ENCODE peak calls at places on chromosome 14, in four cellular contexts. X is heart left ventricle, G is lower leg skin, K is A549. H is an unnamed sample.

GRCh38 chr14:32254952-32255679 is 52.0 kb upstream of the RNU6-8 start:
- DNase-seq in X (peak), K (peak), G (peak), H (peak)

GRCh38 chr14:87600236-87600635 is 392.7 kb downstream of the GALC start:
- DNase-seq in G (no peak), K (no peak), X (no peak), H (no peak)

GRCh38 chr14:89678715-89679220 is 261.7 kb upstream of the FOXN3 start:
- DNase-seq in K (no peak), X (no peak), G (no peak), H (no peak)

GRCh38 chr14:55336161-55336560 is 64.9 kb downstream of the FBXO34 start:
- DNase-seq in X (no peak), G (no peak), K (no peak), H (peak)

GRCh38 chr14:68762944-68763831 is 29.7 kb downstream of the ZFP36L1 start:
- DNase-seq in X (peak), G (no peak), K (no peak), H (no peak)

GRCh38 chr14:91892918-91893527 is 25.7 kb upstream of the TC2N start:
- DNase-seq in K (peak), G (no peak), X (no peak), H (peak)

GRCh38 chr14:63460594-63461132 is 82.5 kb downstream of the PPP2R5E start:
- DNase-seq in K (no peak), G (no peak), X (no peak), H (no peak)

GRCh38 chr14:51092965-51093364 is 1.9 kb downstream of the TRIM9 start:
- DNase-seq in K (no peak), X (no peak), G (no peak), H (no peak)

GRCh38 chr14:92649934-92650545 is 98.4 kb downstream of the LGMN start:
- DNase-seq in G (peak), K (no peak), X (peak), H (peak)

GRCh38 chr14:71586131-71586893 is 345.9 kb upstream of the RGS6 start:
- DNase-seq in G (no peak), K (no peak), X (no peak), H (no peak)

GRCh38 chr14:104280902-104281767 is 142.7 kb downstream of the KIF26A start:
- DNase-seq in K (no peak), G (peak), X (peak), H (no peak)

GRCh38 chr14:53963491-53964227 is 7.0 kb upstream of the BMP4 start:
- DNase-seq in K (no peak), G (peak), X (peak), H (no peak)
- TF ChIP-seq CTCF in K (peak), G (no peak), X (peak), H (no peak)

GRCh38 chr14:77270361-77271112 is 469 bp downstream of the NGB start:
- DNase-seq in K (no peak), G (no peak), X (no peak), H (no peak)

GRCh38 chr14:77265561-77266335 is 5.3 kb downstream of the NGB start:
- DNase-seq in X (no peak), K (no peak), G (no peak), H (no peak)

GRCh38 chr14:77268989-77269595 is 1.9 kb downstream of the NGB start:
- DNase-seq in K (no peak), X (no peak), G (no peak), H (peak)

GRCh38 chr14:77266336-77266735 is 4.7 kb downstream of the NGB start:
- DNase-seq in G (no peak), K (no peak), X (no peak), H (no peak)

DNA sequence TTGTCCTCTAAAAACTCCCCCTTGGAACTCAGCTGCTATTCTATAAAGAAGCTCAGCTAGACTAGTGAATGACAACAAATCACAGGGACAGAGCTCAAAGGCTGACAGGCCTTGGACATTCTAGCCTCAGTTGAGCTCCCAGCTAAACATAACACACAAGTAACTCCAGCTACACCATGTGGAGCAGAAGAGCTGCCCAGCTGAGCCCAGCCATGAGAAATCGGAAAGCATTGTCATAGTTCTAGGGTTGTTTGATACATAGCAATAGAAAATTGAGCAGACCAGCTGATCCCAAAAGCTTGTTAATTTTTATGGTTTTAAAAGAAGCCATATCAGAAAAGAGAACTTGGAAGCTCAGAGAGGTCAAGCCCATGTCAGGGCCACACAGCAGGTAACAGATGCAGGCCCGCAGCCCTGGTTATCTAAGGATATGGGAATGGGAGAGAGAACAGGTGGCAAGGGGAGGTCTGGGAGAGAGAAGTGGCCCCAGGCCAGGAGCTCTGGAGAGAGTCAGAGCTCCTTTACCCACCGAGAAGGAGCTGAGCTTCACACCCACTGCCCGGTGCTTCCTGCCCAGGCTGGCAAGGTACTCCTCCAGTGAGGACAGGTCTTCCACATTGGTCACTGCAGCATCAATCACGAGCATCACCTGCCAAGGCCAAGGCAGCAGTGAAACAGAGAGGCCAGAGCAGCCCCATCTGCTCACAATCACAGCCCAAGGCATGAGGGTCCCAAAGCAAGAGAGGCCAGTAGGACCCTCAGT is 2.9 kb downstream of the NGB start:
- DNase-seq in G (no peak), X (no peak), K (no peak), H (no peak)
- TF ChIP-seq CTCF in G (no peak), X (no peak), K (no peak), H (no peak)

GRCh38 chr14:64696355-64696844 is 7.8 kb upstream of the PLEKHG3 start:
- DNase-seq in X (peak), K (no peak), G (peak), H (no peak)

GRCh38 chr14:64692189-64692588 is 12.0 kb upstream of the PLEKHG3 start:
- DNase-seq in K (no peak), G (no peak), X (no peak), H (no peak)

GRCh38 chr14:64693766-64694165 is 10.5 kb upstream of the PLEKHG3 start:
- DNase-seq in K (no peak), X (no peak), G (no peak), H (no peak)

GRCh38 chr14:64692597-64693350 is 11.4 kb upstream of the PLEKHG3 start:
- DNase-seq in X (no peak), G (peak), K (no peak), H (no peak)

DNA sequence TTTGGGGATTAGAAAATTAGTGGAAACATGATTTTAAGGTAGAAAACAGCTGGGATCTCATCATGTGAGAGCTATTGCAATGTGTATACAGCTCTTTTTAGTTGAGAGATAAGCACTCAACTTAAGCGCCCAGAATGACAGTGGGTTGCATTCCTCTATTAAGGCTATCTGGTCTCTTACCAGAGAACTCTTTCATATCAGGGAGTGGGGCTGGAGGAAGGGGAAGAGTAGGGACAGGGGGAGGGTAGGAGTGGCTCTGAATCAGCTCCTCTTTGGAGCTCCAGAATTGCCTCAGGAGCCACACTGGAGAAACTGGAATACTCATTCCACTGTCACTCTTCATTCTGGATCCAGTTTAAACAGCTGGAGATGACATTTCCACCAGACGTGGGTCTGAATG is 9.2 kb upstream of the PLEKHG3 start:
- DNase-seq in G (no peak), X (no peak), K (no peak), H (no peak)
- TF ChIP-seq CTCF in G (no peak), X (no peak), K (no peak), H (no peak)

GRCh38 chr14:82854851-82855250 is 1321.2 kb upstream of the SEL1L start:
- DNase-seq in X (no peak), K (no peak), G (no peak), H (no peak)

GRCh38 chr14:82861321-82861720 is 1327.7 kb upstream of the SEL1L start:
- DNase-seq in K (no peak), G (no peak), X (no peak), H (no peak)

GRCh38 chr14:82854131-82854530 is 1320.5 kb upstream of the SEL1L start:
- DNase-seq in G (no peak), K (no peak), X (no peak), H (no peak)

DNA sequence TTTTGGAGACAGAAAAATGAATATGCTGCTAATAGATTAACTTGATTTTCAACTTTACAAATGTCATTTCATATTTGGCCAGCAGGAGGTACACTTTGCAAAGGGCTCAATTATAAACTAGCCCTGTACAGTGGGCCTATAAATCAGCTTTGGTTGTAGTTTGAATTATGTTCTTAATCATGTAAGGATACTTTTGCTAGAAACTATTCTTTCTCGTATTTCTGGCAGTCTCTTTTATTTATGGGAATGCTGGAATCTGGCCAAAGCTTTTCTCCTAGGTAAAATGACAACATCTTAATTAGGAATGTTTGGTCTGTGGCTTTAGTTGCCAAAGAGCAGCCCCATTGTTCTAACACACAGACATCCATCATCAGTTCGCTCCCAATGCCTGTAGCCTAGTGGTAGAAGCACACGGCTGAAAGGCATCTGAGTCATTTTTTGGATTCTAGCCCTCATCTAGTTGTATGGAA is 1322.3 kb upstream of the SEL1L start:
- DNase-seq in X (no peak), G (no peak), K (no peak), H (peak)
- TF ChIP-seq CTCF in X (peak), G (no peak), K (no peak), H (peak)

DNA sequence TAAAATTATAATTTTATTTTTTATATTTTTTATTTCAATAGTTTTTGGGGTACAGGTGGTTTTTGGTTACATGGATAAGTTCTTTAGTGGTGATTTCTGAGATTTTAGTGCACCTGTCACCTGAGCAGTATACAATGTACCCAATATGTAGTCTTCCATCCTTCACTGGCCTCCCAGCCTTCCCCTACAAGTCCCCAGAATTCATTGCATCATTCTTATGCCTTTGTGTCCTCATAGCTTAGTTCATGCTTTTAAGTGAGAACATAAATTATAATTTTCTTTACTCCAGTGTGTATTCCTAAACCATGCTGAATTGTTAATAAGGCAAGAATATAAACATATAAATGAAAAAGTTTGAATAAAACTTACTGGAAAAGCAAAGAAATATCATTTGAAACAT is 19.1 kb upstream of the NFKBIA start:
- DNase-seq in G (no peak), K (no peak), X (no peak), H (no peak)
- TF ChIP-seq CTCF in G (no peak), K (no peak), X (no peak), H (no peak)

GRCh38 chr14:22434030-22434429 is 155.0 kb downstream of the DAD1 start:
- DNase-seq in X (no peak), G (no peak), K (no peak), H (no peak)
- TF ChIP-seq CTCF in X (no peak), G (no peak), K (no peak), H (no peak)

DNA sequence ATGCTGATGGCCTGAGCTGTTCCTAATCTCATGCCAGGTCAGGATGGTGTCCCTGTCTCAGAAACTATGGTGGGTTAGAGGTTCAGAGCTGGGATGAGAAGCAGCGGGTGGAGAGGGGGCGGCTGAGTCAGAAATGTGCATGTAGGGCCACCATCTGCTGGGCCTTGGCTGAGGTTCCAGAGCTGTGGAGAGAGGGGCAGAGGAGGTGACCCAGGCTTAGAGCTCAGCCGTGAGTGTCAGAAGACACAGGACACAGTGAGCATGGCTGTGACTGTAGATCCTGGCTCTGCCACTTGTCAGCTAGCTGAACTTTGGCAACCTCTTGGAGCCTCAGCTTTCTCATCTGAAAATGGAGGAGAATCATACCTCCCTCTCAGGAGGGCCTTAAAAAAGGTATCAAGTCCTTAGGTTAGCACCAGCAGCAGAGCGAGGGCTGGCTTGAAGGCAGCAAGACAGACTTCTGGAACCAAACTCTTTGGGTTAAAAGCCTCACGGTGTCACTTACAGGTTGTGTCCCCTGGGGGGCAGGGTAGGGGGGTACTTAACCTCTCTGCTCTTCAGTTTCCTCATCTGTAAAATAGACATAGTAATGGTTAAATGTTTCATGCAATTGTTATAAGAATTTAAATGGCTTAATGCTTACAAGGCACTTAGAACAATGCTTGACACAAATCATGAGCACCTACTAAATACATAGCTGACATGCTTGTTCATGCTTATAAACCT is 34.8 kb downstream of the TMEM229B start:
- DNase-seq in X (no peak), G (no peak), K (no peak), H (no peak)
- TF ChIP-seq CTCF in X (no peak), G (no peak), K (no peak), H (no peak)

GRCh38 chr14:47539065-47539464 is 136.3 kb downstream of the MDGA2 start:
- DNase-seq in G (no peak), X (no peak), K (no peak), H (peak)
- TF ChIP-seq CTCF in G (no peak), X (peak), K (peak), H (peak)